ENCODE peak calls at places on chromosomes 7 and 10, in five cellular contexts. One of them, this sample, is unnamed.

GRCh38 chr10:80177781-80178636 is 27.3 kb downstream of the ANXA11 start:
- DNase-seq in H4: no peak
- DNase-seq in mesenchymal stem cell: peak; percentile 82
- DNase-seq in G401: no peak
- DNase-seq in astrocyte of the spinal cord: no peak
- DNase-seq in this sample: peak; percentile 59

GRCh38 chr7:42117201-42117600 is 119.8 kb downstream of the GLI3 start:
- DNase-seq in H4: no peak
- DNase-seq in mesenchymal stem cell: no peak
- DNase-seq in G401: no peak
- DNase-seq in astrocyte of the spinal cord: no peak
- DNase-seq in this sample: no peak

GRCh38 chr10:112951349-112952281 is 1.6 kb downstream of the TCF7L2 start:
- DNase-seq in H4: peak; percentile 79
- DNase-seq in mesenchymal stem cell: peak; percentile 97
- DNase-seq in G401: peak; percentile 51
- DNase-seq in astrocyte of the spinal cord: peak; percentile 84
- DNase-seq in this sample: peak; percentile 78

GRCh38 chr7:19982841-19983835 is 209.7 kb upstream of the TMEM196 start:
- DNase-seq in H4: peak; percentile 95
- DNase-seq in mesenchymal stem cell: peak; percentile 78
- DNase-seq in G401: no peak
- DNase-seq in astrocyte of the spinal cord: peak; percentile 82
- DNase-seq in this sample: peak; percentile 67

GRCh38 chr10:129854796-129855705 is 109.0 kb downstream of the EBF3 start:
- DNase-seq in H4: no peak
- DNase-seq in mesenchymal stem cell: no peak
- DNase-seq in G401: no peak
- DNase-seq in astrocyte of the spinal cord: no peak
- DNase-seq in this sample: no peak

GRCh38 chr10:571643-572042 is 117.8 kb downstream of the DIP2C start:
- DNase-seq in H4: no peak
- DNase-seq in mesenchymal stem cell: no peak
- DNase-seq in G401: no peak
- DNase-seq in astrocyte of the spinal cord: no peak
- DNase-seq in this sample: no peak

GRCh38 chr10:61028861-61029361 is 84.9 kb upstream of the RHOBTB1 start:
- DNase-seq in H4: no peak
- DNase-seq in mesenchymal stem cell: peak; percentile 38
- DNase-seq in G401: no peak
- DNase-seq in astrocyte of the spinal cord: peak; percentile 50
- DNase-seq in this sample: peak; percentile 42

GRCh38 chr10:99430116-99430450 is 341 bp downstream of the GOT1 start:
- DNase-seq in H4: no peak
- DNase-seq in mesenchymal stem cell: no peak
- DNase-seq in G401: no peak
- DNase-seq in astrocyte of the spinal cord: peak; percentile 5
- DNase-seq in this sample: peak; percentile 9

GRCh38 chr10:71868192-71868697 is 17.2 kb upstream of the PSAP start:
- DNase-seq in H4: peak; percentile 88
- DNase-seq in mesenchymal stem cell: peak; percentile 90
- DNase-seq in G401: no peak
- DNase-seq in astrocyte of the spinal cord: peak; percentile 85
- DNase-seq in this sample: peak; percentile 83

GRCh38 chr10:100186253-100186780 is 488 bp upstream of the ERLIN1 start:
- DNase-seq in H4: peak; percentile 5
- DNase-seq in mesenchymal stem cell: no peak
- DNase-seq in G401: no peak
- DNase-seq in astrocyte of the spinal cord: no peak
- DNase-seq in this sample: peak; percentile 31

This sample was measured in HCEC 1CT.